ENCODE peak calls at places on chromosomes 11 and 22, in six cellular contexts. One of them, this sample, is unnamed.
A peak's percentile ranks its signal among the peaks of the same experiment; 100 is the strongest.

GRCh38 chr11:129881570-129882170 is 13.7 kb downstream of the NFRKB start:
- DNase-seq in GM03348: peak; percentile 60
- DNase-seq in AML-193: peak; percentile 37
- DNase-seq in CD8-positive, alpha-beta T cell: peak; percentile 57
- DNase-seq in coronary artery: no peak
- DNase-seq in Calu3: peak; percentile 58
- DNase-seq in this sample: no peak

GRCh38 chr11:27207025-27207650 is 155.9 kb downstream of the CCDC34 start:
- DNase-seq in GM03348: no peak
- DNase-seq in Calu3: no peak
- DNase-seq in CD8-positive, alpha-beta T cell: no peak
- DNase-seq in AML-193: no peak
- DNase-seq in coronary artery: no peak
- DNase-seq in this sample: no peak

GRCh38 chr11:115455606-115456005 is 48.6 kb downstream of the CADM1 start:
- DNase-seq in CD8-positive, alpha-beta T cell: no peak
- DNase-seq in GM03348: no peak
- DNase-seq in AML-193: no peak
- DNase-seq in coronary artery: no peak
- DNase-seq in Calu3: no peak
- DNase-seq in this sample: no peak

GRCh38 chr11:8652140-8652539 is 30.3 kb downstream of the TRIM66 start:
- DNase-seq in Calu3: no peak
- DNase-seq in AML-193: no peak
- DNase-seq in GM03348: peak; percentile 73
- DNase-seq in CD8-positive, alpha-beta T cell: no peak
- DNase-seq in coronary artery: no peak
- DNase-seq in this sample: no peak

GRCh38 chr11:20601221-20601914 is 2.0 kb downstream of the SLC6A5 start:
- DNase-seq in Calu3: no peak
- DNase-seq in CD8-positive, alpha-beta T cell: no peak
- DNase-seq in GM03348: no peak
- DNase-seq in AML-193: no peak
- DNase-seq in coronary artery: no peak
- DNase-seq in this sample: no peak

GRCh38 chr11:21489735-21490134 is 703.1 kb upstream of the ANO5 start:
- DNase-seq in Calu3: no peak
- DNase-seq in AML-193: no peak
- DNase-seq in CD8-positive, alpha-beta T cell: no peak
- DNase-seq in GM03348: no peak
- DNase-seq in coronary artery: no peak
- DNase-seq in this sample: no peak

GRCh38 chr11:12141283-12141682 is 30.9 kb downstream of the MICAL2 start:
- DNase-seq in AML-193: no peak
- DNase-seq in CD8-positive, alpha-beta T cell: no peak
- DNase-seq in Calu3: no peak
- DNase-seq in coronary artery: no peak
- DNase-seq in GM03348: no peak
- DNase-seq in this sample: no peak

GRCh38 chr11:69388661-69389060 is 92.8 kb upstream of the LINC01488 start:
- DNase-seq in coronary artery: no peak
- DNase-seq in GM03348: no peak
- DNase-seq in CD8-positive, alpha-beta T cell: no peak
- DNase-seq in Calu3: peak; percentile 46
- DNase-seq in AML-193: no peak
- DNase-seq in this sample: no peak

GRCh38 chr11:70628176-70628860 is 230.0 kb downstream of the CTTN start:
- DNase-seq in CD8-positive, alpha-beta T cell: no peak
- DNase-seq in Calu3: no peak
- DNase-seq in AML-193: no peak
- DNase-seq in coronary artery: no peak
- DNase-seq in GM03348: no peak
- DNase-seq in this sample: no peak

GRCh38 chr11:86138958-86139357 is 70.1 kb upstream of the PICALM start:
- DNase-seq in CD8-positive, alpha-beta T cell: no peak
- DNase-seq in GM03348: no peak
- DNase-seq in coronary artery: no peak
- DNase-seq in Calu3: no peak
- DNase-seq in AML-193: peak; percentile 97
- DNase-seq in this sample: peak; percentile 65

GRCh38 chr22:24367841-24368240 is 59.6 kb upstream of the ADORA2A start:
- DNase-seq in Calu3: no peak
- DNase-seq in AML-193: no peak
- DNase-seq in CD8-positive, alpha-beta T cell: no peak
- DNase-seq in GM03348: peak; percentile 21
- DNase-seq in coronary artery: no peak
- DNase-seq in this sample: no peak

GRCh38 chr11:27896096-27896495 is 195.8 kb upstream of the BDNF start:
- DNase-seq in GM03348: no peak
- DNase-seq in AML-193: no peak
- DNase-seq in coronary artery: no peak
- DNase-seq in CD8-positive, alpha-beta T cell: no peak
- DNase-seq in Calu3: no peak
- DNase-seq in this sample: no peak

GRCh38 chr22:46352691-46353386 is 17.3 kb downstream of the TRMU start:
- DNase-seq in Calu3: peak; percentile 75
- DNase-seq in CD8-positive, alpha-beta T cell: no peak
- DNase-seq in coronary artery: no peak
- DNase-seq in AML-193: no peak
- DNase-seq in GM03348: no peak
- DNase-seq in this sample: no peak

GRCh38 chr11:113488931-113489351 is 13.7 kb upstream of the DRD2 start:
- DNase-seq in coronary artery: no peak
- DNase-seq in CD8-positive, alpha-beta T cell: no peak
- DNase-seq in GM03348: no peak
- DNase-seq in Calu3: no peak
- DNase-seq in AML-193: no peak
- DNase-seq in this sample: no peak

GRCh38 chr11:28833670-28834069 is 725.5 kb downstream of the METTL15 start:
- DNase-seq in Calu3: peak; percentile 53
- DNase-seq in AML-193: no peak
- DNase-seq in coronary artery: no peak
- DNase-seq in GM03348: peak; percentile 29
- DNase-seq in CD8-positive, alpha-beta T cell: no peak
- DNase-seq in this sample: no peak

GRCh38 chr11:44911031-44911814 is 39.5 kb downstream of the TP53I11 start:
- DNase-seq in GM03348: peak; percentile 89
- DNase-seq in CD8-positive, alpha-beta T cell: peak; percentile 90
- DNase-seq in coronary artery: peak; percentile 83
- DNase-seq in Calu3: peak; percentile 90
- DNase-seq in AML-193: peak; percentile 46
- DNase-seq in this sample: peak; percentile 52

GRCh38 chr11:123381817-123382554 is 48.1 kb upstream of the GRAMD1B start:
- DNase-seq in Calu3: no peak
- DNase-seq in AML-193: no peak
- DNase-seq in coronary artery: no peak
- DNase-seq in CD8-positive, alpha-beta T cell: no peak
- DNase-seq in GM03348: no peak
- DNase-seq in this sample: no peak

GRCh38 chr22:35835998-35836691 is 118.5 kb downstream of the APOL5 start:
- DNase-seq in coronary artery: no peak
- DNase-seq in GM03348: peak; percentile 77
- DNase-seq in CD8-positive, alpha-beta T cell: no peak
- DNase-seq in Calu3: peak; percentile 35
- DNase-seq in AML-193: no peak
- DNase-seq in this sample: no peak

GRCh38 chr11:30342736-30343166 is 19.8 kb downstream of the ARL14EP start:
- DNase-seq in Calu3: no peak
- DNase-seq in coronary artery: no peak
- DNase-seq in CD8-positive, alpha-beta T cell: no peak
- DNase-seq in GM03348: no peak
- DNase-seq in AML-193: no peak
- DNase-seq in this sample: no peak

GRCh38 chr11:285021-285893 is 3.7 kb upstream of the PGGHG start:
- DNase-seq in Calu3: no peak
- DNase-seq in GM03348: no peak
- DNase-seq in CD8-positive, alpha-beta T cell: no peak
- DNase-seq in AML-193: no peak
- DNase-seq in coronary artery: no peak
- DNase-seq in this sample: no peak

GRCh38 chr11:96074551-96075309 is 150.8 kb upstream of the MTMR2 start:
- DNase-seq in Calu3: no peak
- DNase-seq in AML-193: no peak
- DNase-seq in GM03348: no peak
- DNase-seq in CD8-positive, alpha-beta T cell: no peak
- DNase-seq in coronary artery: no peak
- DNase-seq in this sample: no peak

GRCh38 chr11:94806436-94806835 is 38.3 kb downstream of the AMOTL1 start:
- DNase-seq in coronary artery: no peak
- DNase-seq in AML-193: no peak
- DNase-seq in Calu3: no peak
- DNase-seq in GM03348: no peak
- DNase-seq in CD8-positive, alpha-beta T cell: no peak
- DNase-seq in this sample: no peak

GRCh38 chr22:23305321-23305910 is 125.1 kb downstream of the BCR start:
- DNase-seq in coronary artery: peak; percentile 83
- DNase-seq in GM03348: peak; percentile 52
- DNase-seq in CD8-positive, alpha-beta T cell: no peak
- DNase-seq in Calu3: no peak
- DNase-seq in AML-193: no peak
- DNase-seq in this sample: no peak

GRCh38 chr11:73359930-73360742 is 16.1 kb upstream of the RELT start:
- DNase-seq in Calu3: peak; percentile 54
- DNase-seq in GM03348: peak; percentile 54
- DNase-seq in coronary artery: no peak
- DNase-seq in AML-193: peak; percentile 10
- DNase-seq in CD8-positive, alpha-beta T cell: peak; percentile 40
- DNase-seq in this sample: no peak

GRCh38 chr22:35746946-35747703 is 29.5 kb downstream of the APOL5 start:
- DNase-seq in Calu3: no peak
- DNase-seq in coronary artery: no peak
- DNase-seq in CD8-positive, alpha-beta T cell: no peak
- DNase-seq in AML-193: no peak
- DNase-seq in GM03348: no peak
- DNase-seq in this sample: no peak

GRCh38 chr11:3807856-3808845 is at the start of gene PGAP2:
- DNase-seq in AML-193: peak; percentile 64
- DNase-seq in Calu3: peak; percentile 69
- DNase-seq in GM03348: peak; percentile 83
- DNase-seq in coronary artery: no peak
- DNase-seq in CD8-positive, alpha-beta T cell: peak; percentile 63
- DNase-seq in this sample: peak; percentile 28

GRCh38 chr22:38429460-38430128 is 25.4 kb downstream of the KCNJ4 start:
- DNase-seq in coronary artery: no peak
- DNase-seq in CD8-positive, alpha-beta T cell: no peak
- DNase-seq in Calu3: no peak
- DNase-seq in AML-193: no peak
- DNase-seq in GM03348: no peak
- DNase-seq in this sample: no peak

GRCh38 chr11:109968781-109969180 is 124.4 kb upstream of the ZC3H12C start:
- DNase-seq in AML-193: no peak
- DNase-seq in GM03348: no peak
- DNase-seq in Calu3: no peak
- DNase-seq in CD8-positive, alpha-beta T cell: no peak
- DNase-seq in coronary artery: no peak
- DNase-seq in this sample: no peak

GRCh38 chr11:121466063-121466794 is 13.5 kb upstream of the SORL1-AS1 start:
- DNase-seq in GM03348: peak; percentile 96
- DNase-seq in coronary artery: peak; percentile 93
- DNase-seq in Calu3: peak; percentile 91
- DNase-seq in AML-193: no peak
- DNase-seq in CD8-positive, alpha-beta T cell: peak; percentile 40
- DNase-seq in this sample: peak; percentile 9

GRCh38 chr22:48536691-48537591 is 1290.7 kb downstream of the BRD1 start:
- DNase-seq in CD8-positive, alpha-beta T cell: no peak
- DNase-seq in GM03348: peak; percentile 35
- DNase-seq in Calu3: peak; percentile 13
- DNase-seq in coronary artery: no peak
- DNase-seq in AML-193: no peak
- DNase-seq in this sample: no peak

GRCh38 chr22:46004105-46004866 is 27.3 kb upstream of the WNT7B start:
- DNase-seq in AML-193: no peak
- DNase-seq in coronary artery: no peak
- DNase-seq in Calu3: no peak
- DNase-seq in GM03348: no peak
- DNase-seq in CD8-positive, alpha-beta T cell: peak; percentile 25
- DNase-seq in this sample: no peak

GRCh38 chr22:35850831-35851230 is 133.2 kb downstream of the APOL5 start:
- DNase-seq in Calu3: no peak
- DNase-seq in AML-193: no peak
- DNase-seq in GM03348: no peak
- DNase-seq in CD8-positive, alpha-beta T cell: no peak
- DNase-seq in coronary artery: no peak
- DNase-seq in this sample: no peak

GRCh38 chr11:69213315-69213714 is 57.6 kb downstream of the SMIM38 start:
- DNase-seq in coronary artery: peak; percentile 26
- DNase-seq in Calu3: no peak
- DNase-seq in GM03348: no peak
- DNase-seq in CD8-positive, alpha-beta T cell: no peak
- DNase-seq in AML-193: no peak
- DNase-seq in this sample: no peak

GRCh38 chr11:8610532-8611116 is 16.6 kb upstream of the STK33 start:
- DNase-seq in Calu3: no peak
- DNase-seq in coronary artery: no peak
- DNase-seq in AML-193: no peak
- DNase-seq in CD8-positive, alpha-beta T cell: no peak
- DNase-seq in GM03348: no peak
- DNase-seq in this sample: no peak

GRCh38 chr11:46696212-46696558 is 4.2 kb downstream of the ARHGAP1 start:
- DNase-seq in Calu3: no peak
- DNase-seq in CD8-positive, alpha-beta T cell: no peak
- DNase-seq in coronary artery: no peak
- DNase-seq in AML-193: no peak
- DNase-seq in GM03348: no peak
- DNase-seq in this sample: no peak

GRCh38 chr22:38843716-38844660 is at the start of gene NPTXR:
- DNase-seq in coronary artery: no peak
- DNase-seq in AML-193: peak; percentile 33
- DNase-seq in CD8-positive, alpha-beta T cell: peak; percentile 47
- DNase-seq in GM03348: peak; percentile 75
- DNase-seq in Calu3: peak; percentile 64
- DNase-seq in this sample: no peak

GRCh38 chr11:206516-207212 is 535 bp downstream of the BET1L start:
- DNase-seq in Calu3: no peak
- DNase-seq in AML-193: peak; percentile 13
- DNase-seq in CD8-positive, alpha-beta T cell: peak; percentile 28
- DNase-seq in coronary artery: peak; percentile 83
- DNase-seq in GM03348: peak; percentile 55
- DNase-seq in this sample: no peak

GRCh38 chr22:22752556-22753477 is 108.4 kb downstream of the GGTLC2 start:
- DNase-seq in CD8-positive, alpha-beta T cell: peak; percentile 15
- DNase-seq in GM03348: no peak
- DNase-seq in coronary artery: peak; percentile 69
- DNase-seq in AML-193: peak; percentile 23
- DNase-seq in Calu3: no peak
- DNase-seq in this sample: no peak

This sample was measured in GDM1.